ENCODE peak calls at places on chromosomes 13 and 19, in six cellular contexts. E is K562, P is H1, K is SK-N-SH, S is HL-60, F is GM12878. G is an unnamed sample.

GRCh38 chr13:51825681-51826254 is 19.2 kb downstream of the TMEM272 start:
- DNase-seq in E (no peak), F (no peak), K (no peak), P (no peak), S (no peak), G (no peak)

GRCh38 chr13:113917096-113917495 is 53.2 kb upstream of the GAS6 start:
- DNase-seq in E (no peak), S (no peak), K (no peak), P (no peak), F (no peak), G (no peak)

GRCh38 chr13:73388586-73388985 is 329.8 kb downstream of the KLF5 start:
- DNase-seq in E (no peak), S (no peak), F (no peak), K (no peak), P (no peak), G (no peak)

GRCh38 chr13:113001251-113002140 is 32.5 kb downstream of the MCF2L start:
- DNase-seq in F (no peak), S (no peak), P (no peak), E (no peak), K (peak; percentile 95), G (peak; percentile 47)

GRCh38 chr19:39083983-39084731 is at the start of gene ACP7:
- DNase-seq in S (no peak), F (no peak), P (peak; percentile 71), K (peak; percentile 64), E (no peak), G (no peak)

GRCh38 chr19:3880471-3881271 is at the start of gene ATCAY:
- DNase-seq in K (peak; percentile 95), S (no peak), F (no peak), P (peak; percentile 71), E (peak; percentile 20), G (no peak)

GRCh38 chr13:110571897-110572777 is 10.6 kb upstream of the RAB20 start:
- DNase-seq in P (no peak), K (no peak), F (no peak), S (no peak), E (no peak), G (no peak)

GRCh38 chr19:55390461-55390880 is 4.7 kb downstream of the RPL28 start:
- DNase-seq in S (no peak), E (peak; percentile 65), F (no peak), K (no peak), P (no peak), G (no peak)

GRCh38 chr13:112174476-112175110 is 107.6 kb downstream of the SOX1 start:
- DNase-seq in K (no peak), E (no peak), F (no peak), P (no peak), S (no peak), G (no peak)

GRCh38 chr13:37289212-37289935 is 183.9 kb upstream of the CSNK1A1L start:
- DNase-seq in P (no peak), K (no peak), E (no peak), S (no peak), F (no peak), G (no peak)

GRCh38 chr13:75803982-75804381 is 167.9 kb downstream of the LMO7 start:
- DNase-seq in S (no peak), E (no peak), K (no peak), F (no peak), P (no peak), G (no peak)
- TF ChIP-seq GABPA in S (no peak), E (no peak), K (no peak), F (no peak), P (no peak), G (no peak)

GRCh38 chr19:18651738-18652137 is 14.9 kb downstream of the KLHL26 start:
- DNase-seq in S (no peak), E (no peak), K (no peak), F (no peak), P (no peak), G (no peak)
- TF ChIP-seq GABPA in S (no peak), E (no peak), K (no peak), F (no peak), P (no peak), G (no peak)

GRCh38 chr19:33404506-33404905 is 31.0 kb downstream of the CEBPG start:
- DNase-seq in K (no peak), S (no peak), P (no peak), F (no peak), E (no peak), G (no peak)

GRCh38 chr19:33407140-33407551 is 33.6 kb downstream of the CEBPG start:
- DNase-seq in S (no peak), K (no peak), F (no peak), P (no peak), E (no peak), G (no peak)

GRCh38 chr19:33404916-33405315 is 31.4 kb downstream of the CEBPG start:
- DNase-seq in E (no peak), K (no peak), F (no peak), S (no peak), P (no peak), G (no peak)

GRCh38 chr19:33406521-33407139 is 33.1 kb downstream of the CEBPG start:
- DNase-seq in E (peak; percentile 83), K (peak; percentile 94), F (no peak), S (peak; percentile 53), P (peak; percentile 98), G (peak; percentile 56)

GRCh38 chr19:33405491-33406461 is 32.3 kb downstream of the CEBPG start:
- DNase-seq in P (no peak), E (no peak), F (no peak), S (no peak), K (peak; percentile 27), G (no peak)
- TF ChIP-seq GABPA in P (no peak), E (no peak), F (no peak), S (no peak), K (no peak), G (no peak)

DNA sequence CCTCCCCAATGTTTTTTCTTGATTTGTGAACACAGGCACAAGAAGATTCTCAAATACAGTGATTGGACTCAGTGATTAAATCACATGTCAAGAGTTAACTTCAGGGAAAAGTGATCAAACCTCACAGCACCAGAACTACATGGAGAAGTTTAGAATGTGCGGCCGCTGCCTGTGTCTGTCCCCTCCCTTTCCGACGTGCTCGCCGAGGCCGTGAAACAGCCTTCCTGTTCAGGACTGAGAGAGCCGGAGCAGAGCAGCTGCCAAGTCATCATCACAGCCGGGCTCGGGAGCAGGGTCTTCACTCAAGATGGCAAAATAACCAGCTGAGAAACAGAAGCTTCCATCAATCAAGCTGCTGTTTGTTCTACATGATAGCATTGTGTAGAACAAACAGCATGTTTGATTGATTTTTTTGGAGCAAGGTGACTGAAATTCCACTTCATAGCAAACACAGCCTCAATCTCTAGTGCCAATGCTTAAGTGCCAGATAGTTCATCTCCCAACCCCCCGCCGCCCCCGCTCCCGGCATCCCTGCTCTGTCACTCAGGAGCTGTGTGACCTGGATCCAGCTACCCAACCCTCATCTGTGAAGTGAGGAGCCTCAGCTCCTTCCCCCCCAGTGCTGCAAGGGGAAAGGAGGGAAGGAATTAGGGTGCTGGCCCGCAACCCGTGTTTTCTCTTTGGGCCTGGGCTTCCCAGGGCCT is 70.6 kb downstream of the HSPH1 start:
- DNase-seq in K (no peak), S (no peak), P (no peak), F (no peak), E (no peak), G (no peak)
- TF ChIP-seq GABPA in K (no peak), S (no peak), P (no peak), F (no peak), E (no peak), G (no peak)

G was measured in HepG2.